ENCODE peak calls at places on chromosome 14, in eight cellular contexts. D is lower leg skin; B is CD4-positive, alpha-beta T cell; Y is AG09319; X is WTC11; J is BJ; M is fibroblast of the aortic adventitia; E is Panc1. V is an unnamed sample.

GRCh38 chr14:85565862-85566296 is 35.9 kb downstream of the FLRT2 start:
- DNase-seq in B (no peak), E (no peak), J (no peak), X (no peak), M (peak; percentile 72), Y (no peak), D (no peak), V (no peak)

GRCh38 chr14:87133073-87133815 is 859.7 kb downstream of the GALC start:
- DNase-seq in D (no peak), M (peak; percentile 71), Y (no peak), J (peak; percentile 55), X (no peak), E (no peak), B (no peak), V (no peak)

GRCh38 chr14:23364604-23365352 is at the start of gene EFS:
- DNase-seq in D (peak; percentile 41), X (peak; percentile 53), M (no peak), J (no peak), B (no peak), Y (no peak), E (no peak), V (no peak)

GRCh38 chr14:91413547-91414474 is 3.8 kb downstream of the CCDC88C start:
- DNase-seq in B (no peak), J (no peak), X (peak; percentile 92), D (no peak), E (no peak), M (no peak), Y (no peak), V (no peak)

GRCh38 chr14:80350707-80351106 is 139.4 kb upstream of the DIO2 start:
- DNase-seq in E (no peak), J (no peak), Y (no peak), M (peak; percentile 3), X (no peak), D (no peak), B (no peak), V (no peak)

GRCh38 chr14:75911883-75912282 is 69.9 kb downstream of the TGFB3 start:
- DNase-seq in M (peak; percentile 68), D (no peak), E (no peak), J (no peak), B (no peak), Y (no peak), X (peak; percentile 57), V (peak; percentile 47)

GRCh38 chr14:104845033-104845666 is 19.9 kb upstream of the CEP170B start:
- DNase-seq in E (no peak), X (no peak), M (no peak), B (no peak), Y (no peak), D (no peak), J (no peak), V (no peak)

GRCh38 chr14:95098984-95099599 is 58.2 kb downstream of the DICER1 start:
- DNase-seq in D (peak; percentile 60), M (peak; percentile 76), Y (peak; percentile 41), B (peak; percentile 7), J (peak; percentile 10), E (peak; percentile 22), X (peak; percentile 55), V (peak; percentile 57)

GRCh38 chr14:77314043-77314442 is 6.6 kb downstream of the POMT2 start:
- DNase-seq in D (peak; percentile 66), M (peak; percentile 63), X (no peak), J (peak; percentile 97), E (peak; percentile 66), B (no peak), Y (peak; percentile 40), V (no peak)

GRCh38 chr14:53038629-53039028 is 87.8 kb upstream of the FERMT2 start:
- DNase-seq in J (no peak), E (no peak), B (no peak), M (no peak), D (no peak), Y (no peak), X (no peak), V (no peak)

GRCh38 chr14:101008631-101009336 is 105.3 kb upstream of the RTL1 start:
- DNase-seq in B (no peak), M (no peak), X (no peak), J (no peak), E (no peak), D (no peak), Y (peak; percentile 32), V (no peak)

GRCh38 chr14:23294734-23295561 is 7.7 kb downstream of the PPP1R3E start:
- DNase-seq in J (no peak), D (no peak), X (peak; percentile 28), M (peak; percentile 55), E (peak; percentile 51), Y (no peak), B (peak; percentile 54), V (peak; percentile 45)

GRCh38 chr14:24397639-24398297 is 1.0 kb upstream of the NYNRIN start:
- DNase-seq in E (no peak), J (no peak), M (no peak), B (no peak), Y (no peak), D (no peak), X (no peak), V (no peak)

GRCh38 chr14:69048456-69048855 is 69.4 kb upstream of the ACTN1 start:
- DNase-seq in Y (no peak), B (no peak), X (no peak), E (no peak), D (no peak), M (no peak), J (no peak), V (no peak)

GRCh38 chr14:52265248-52265647 is 2.2 kb upstream of the PTGDR start:
- DNase-seq in M (no peak), X (no peak), D (no peak), J (no peak), Y (no peak), B (no peak), E (no peak), V (no peak)

GRCh38 chr14:39145266-39145966 is 24.7 kb downstream of the TRAPPC6B start:
- DNase-seq in B (no peak), Y (no peak), M (no peak), E (no peak), J (no peak), X (no peak), D (no peak), V (no peak)

GRCh38 chr14:83992857-83993256 is 1537.1 kb upstream of the FLRT2 start:
- DNase-seq in D (no peak), X (no peak), Y (no peak), M (no peak), B (no peak), E (no peak), J (no peak), V (no peak)

GRCh38 chr14:50600849-50601248 is 40.9 kb downstream of the ATL1 start:
- DNase-seq in M (peak; percentile 37), X (no peak), Y (no peak), E (no peak), B (no peak), J (no peak), D (no peak), V (peak; percentile 10)

GRCh38 chr14:81837304-81837703 is 303.7 kb upstream of the SEL1L start:
- DNase-seq in X (no peak), J (no peak), Y (no peak), E (no peak), M (no peak), B (no peak), D (no peak), V (no peak)

DNA sequence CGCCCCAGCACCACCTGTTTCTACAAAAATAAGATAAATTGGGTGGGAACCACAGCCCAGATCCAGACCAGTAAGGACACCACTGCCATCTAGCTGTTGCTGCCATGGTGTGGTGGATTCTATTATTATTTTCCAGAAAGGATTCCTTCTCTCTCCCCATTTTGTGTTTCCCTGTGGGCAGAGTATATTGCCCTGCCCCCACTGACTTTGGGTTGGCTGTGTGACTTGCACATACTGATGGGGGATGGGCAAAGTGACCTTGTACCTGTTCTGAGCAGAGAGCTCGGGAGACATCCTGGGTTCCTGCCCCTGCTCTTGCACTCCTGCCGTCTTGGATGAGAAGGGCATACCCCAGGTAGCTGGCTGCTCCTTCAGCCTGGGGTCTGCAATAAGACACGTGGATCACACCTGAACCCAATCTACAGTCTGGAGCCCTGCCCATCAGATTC is 24.3 kb downstream of the MOAP1 start:
- DNase-seq in B (no peak), J (no peak), M (peak; percentile 10), X (peak; percentile 29), D (no peak), Y (no peak), E (no peak), V (no peak)
- TF ChIP-seq CTCF in B (no peak), J (peak; percentile 56), M (peak; percentile 58), X (no peak), D (no peak), Y (peak; percentile 33), E (peak; percentile 74), V (no peak)

GRCh38 chr14:37894463-37894862 is 299.0 kb downstream of the TTC6 start:
- DNase-seq in E (no peak), X (no peak), D (no peak), B (no peak), M (no peak), J (no peak), Y (no peak), V (no peak)

GRCh38 chr14:37889087-37889486 is 293.7 kb downstream of the TTC6 start:
- DNase-seq in M (no peak), Y (no peak), J (no peak), X (no peak), E (no peak), D (no peak), B (no peak), V (no peak)

GRCh38 chr14:37888234-37888633 is 292.8 kb downstream of the TTC6 start:
- DNase-seq in J (no peak), D (no peak), M (no peak), B (no peak), X (no peak), Y (no peak), E (no peak), V (no peak)

GRCh38 chr14:37890095-37890494 is 294.7 kb downstream of the TTC6 start:
- DNase-seq in J (no peak), E (no peak), X (no peak), Y (no peak), M (no peak), D (no peak), B (no peak), V (no peak)
- TF ChIP-seq CTCF in J (peak; percentile 34), E (no peak), X (no peak), Y (no peak), M (peak; percentile 33), D (no peak), B (no peak), V (peak; percentile 16)

DNA sequence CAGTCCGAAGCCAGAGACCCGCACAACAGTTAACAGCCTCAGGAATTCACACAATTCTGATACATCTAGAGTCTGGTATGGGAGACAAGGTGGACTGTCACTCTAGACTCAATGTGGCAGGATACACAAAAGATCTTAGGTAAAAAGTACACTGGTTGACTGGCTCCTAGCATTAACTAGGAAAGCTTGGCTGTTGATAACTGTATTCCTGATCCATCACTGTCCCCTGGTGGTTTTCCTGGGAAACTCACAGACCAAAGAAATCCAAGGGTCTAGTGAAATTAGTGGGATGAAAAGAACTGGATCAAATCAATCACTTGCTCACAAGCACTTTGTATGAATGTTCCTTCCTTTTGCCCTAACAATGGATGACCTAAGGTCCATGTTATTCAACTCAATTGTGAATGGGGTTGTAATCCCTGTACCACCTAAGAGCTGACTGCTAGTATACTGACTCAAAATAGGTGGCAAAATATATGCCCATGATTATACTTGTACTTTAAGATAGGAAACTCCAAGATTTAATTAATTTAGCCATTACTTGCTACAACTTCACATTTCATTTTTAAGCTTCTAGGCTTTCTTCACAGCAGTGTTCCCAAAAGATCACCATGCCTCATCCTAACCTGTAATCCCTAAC is 14.0 kb downstream of the NPC2 start:
- DNase-seq in Y (no peak), X (no peak), E (no peak), M (peak; percentile 49), B (no peak), D (no peak), J (no peak), V (peak; percentile 35)
- TF ChIP-seq CTCF in Y (peak; percentile 82), X (peak; percentile 78), E (peak; percentile 81), M (peak; percentile 77), B (no peak), D (no peak), J (peak; percentile 80), V (peak; percentile 98)

GRCh38 chr14:64137657-64138290 is 156.4 kb downstream of the ESR2 start:
- DNase-seq in Y (no peak), E (no peak), B (no peak), D (no peak), X (peak; percentile 24), J (no peak), M (peak; percentile 19), V (no peak)
- TF ChIP-seq CTCF in Y (peak; percentile 30), E (peak; percentile 44), B (no peak), D (no peak), X (no peak), J (no peak), M (no peak), V (no peak)